ENCODE peak calls at places on chromosome 5, in five cellular contexts. L is NCI-H1092, S is GF-D8, Z is left ventricle myocardium superior, D is PC-3. K is an unnamed sample.

GRCh38 chr5:169746147-169746694 is 109.1 kb downstream of the DOCK2 start:
- DNase-seq in L (no peak), S (no peak), Z (no peak), D (no peak), K (no peak)

GRCh38 chr5:144951001-144951400 is 780.3 kb downstream of the KCTD16 start:
- DNase-seq in L (no peak), S (no peak), Z (no peak), D (no peak), K (no peak)

GRCh38 chr5:58497956-58498942 is 7.0 kb downstream of the GAPT start:
- DNase-seq in L (peak), S (no peak), Z (no peak), D (peak), K (no peak)

GRCh38 chr5:174910245-174910737 is 185.9 kb downstream of the MSX2 start:
- DNase-seq in L (peak), S (no peak), Z (peak), D (peak), K (peak)

GRCh38 chr5:59764361-59764760 is 129.2 kb downstream of the PDE4D start:
- DNase-seq in L (no peak), S (no peak), Z (no peak), D (no peak), K (no peak)

GRCh38 chr5:42390115-42390514 is 33.1 kb upstream of the GHR start:
- DNase-seq in L (no peak), S (no peak), Z (no peak), D (peak), K (no peak)

GRCh38 chr5:121805931-121806330 is 45.8 kb upstream of the FTMT start:
- DNase-seq in L (no peak), S (no peak), Z (no peak), D (no peak), K (no peak)

GRCh38 chr5:169832236-169832635 is 148.1 kb downstream of the INSYN2B start:
- DNase-seq in L (no peak), S (no peak), Z (no peak), D (no peak), K (no peak)

GRCh38 chr5:126579716-126580115 is 15.3 kb downstream of the ALDH7A1 start:
- DNase-seq in L (no peak), S (no peak), Z (no peak), D (no peak), K (no peak)

GRCh38 chr5:136200761-136201160 is 7.8 kb upstream of the SMIM32 start:
- DNase-seq in L (no peak), S (no peak), Z (no peak), D (no peak), K (no peak)

GRCh38 chr5:153592081-153592480 is 101.6 kb downstream of the GRIA1 start:
- DNase-seq in L (no peak), S (no peak), Z (no peak), D (no peak), K (no peak)

GRCh38 chr5:115209279-115209678 is 39.6 kb upstream of the TRIM36 start:
- DNase-seq in L (no peak), S (peak), Z (no peak), D (no peak), K (no peak)

GRCh38 chr5:149125386-149125891 is 15.9 kb upstream of the ABLIM3 start:
- DNase-seq in L (no peak), S (no peak), Z (no peak), D (peak), K (no peak)

GRCh38 chr5:160438316-160439204 is 16.9 kb downstream of the PTTG1 start:
- DNase-seq in L (peak), S (peak), Z (no peak), D (peak), K (peak)

GRCh38 chr5:71874521-71874920 is 155.4 kb downstream of the CARTPT start:
- DNase-seq in L (no peak), S (no peak), Z (no peak), D (no peak), K (no peak)

GRCh38 chr5:33524476-33524875 is 83.7 kb downstream of the TARS1 start:
- DNase-seq in L (no peak), S (no peak), Z (no peak), D (no peak), K (no peak)

GRCh38 chr5:52945040-52945439 is 44.1 kb upstream of the ITGA2 start:
- DNase-seq in L (no peak), S (no peak), Z (no peak), D (no peak), K (no peak)

GRCh38 chr5:54291498-54291897 is 18.9 kb downstream of the ARL15 start:
- DNase-seq in L (no peak), S (no peak), Z (no peak), D (no peak), K (no peak)

GRCh38 chr5:8184455-8185063 is 315.6 kb downstream of the MTRR start:
- DNase-seq in L (no peak), S (no peak), Z (peak), D (peak), K (peak)

GRCh38 chr5:43780586-43780985 is 177.6 kb downstream of the NNT start:
- DNase-seq in L (no peak), S (no peak), Z (no peak), D (no peak), K (no peak)

GRCh38 chr5:168653611-168654010 is 74.4 kb upstream of the PANK3 start:
- DNase-seq in L (no peak), S (no peak), Z (no peak), D (no peak), K (no peak)

GRCh38 chr5:149416977-149417713 is 38.1 kb upstream of the IL17B start:
- DNase-seq in L (no peak), S (no peak), Z (no peak), D (no peak), K (no peak)

GRCh38 chr5:179410291-179411160 is 65.3 kb upstream of the ADAMTS2 start:
- DNase-seq in L (no peak), S (no peak), Z (no peak), D (no peak), K (no peak)

GRCh38 chr5:82058710-82059109 is 86.9 kb downstream of the ATG10 start:
- DNase-seq in L (no peak), S (no peak), Z (no peak), D (no peak), K (no peak)

GRCh38 chr5:172441262-172441751 is 13.0 kb downstream of the SH3PXD2B start:
- DNase-seq in L (no peak), S (no peak), Z (peak), D (no peak), K (no peak)

GRCh38 chr5:143154495-143155375 is 248.8 kb downstream of the NR3C1 start:
- DNase-seq in L (no peak), S (no peak), Z (no peak), D (peak), K (no peak)

GRCh38 chr5:16733597-16733996 is 116.8 kb upstream of the RETREG1 start:
- DNase-seq in L (peak), S (no peak), Z (no peak), D (no peak), K (no peak)

GRCh38 chr5:10565785-10566506 is 2.1 kb downstream of the ANKRD33B start:
- DNase-seq in L (no peak), S (no peak), Z (no peak), D (peak), K (no peak)

GRCh38 chr5:76956033-76956432 is 3.2 kb downstream of the CRHBP start:
- DNase-seq in L (no peak), S (no peak), Z (no peak), D (no peak), K (no peak)

GRCh38 chr5:131994090-131994489 is 17.4 kb downstream of the ACSL6 start:
- DNase-seq in L (no peak), S (no peak), Z (no peak), D (no peak), K (no peak)

GRCh38 chr5:58751222-58751621 is 168.3 kb downstream of the RAB3C start:
- DNase-seq in L (no peak), S (no peak), Z (no peak), D (peak), K (no peak)

K was measured in COR-L47.